ENCODE peak calls at places on chromosomes 16 and 17, in nine cellular contexts. One of them, this sample, is unnamed.

GRCh38 chr17:17535957-17536356 is 39.8 kb upstream of the RASD1 start:
- DNase-seq in left colon: peak
- DNase-seq in AML-193: no peak
- DNase-seq in M059J: no peak
- DNase-seq in stimulated activated CD4-positive, alpha-beta T cell treated with anti-CD3 and anti-CD28 coated beads, TNF-alpha, amount 100 ng/mL, for 24 hours: no peak
- DNase-seq in heart left ventricle: peak
- DNase-seq in midbrain: peak
- DNase-seq in DMS 273 treated with DMSO at 0.1 percent for 48 hours: no peak
- DNase-seq in HT1080: no peak
- DNase-seq in this sample: no peak

GRCh38 chr17:47692137-47692894 is 1.6 kb upstream of the TBKBP1 start:
- DNase-seq in left colon: no peak
- DNase-seq in stimulated activated CD4-positive, alpha-beta T cell treated with anti-CD3 and anti-CD28 coated beads, TNF-alpha, amount 100 ng/mL, for 24 hours: no peak
- DNase-seq in HT1080: no peak
- DNase-seq in midbrain: no peak
- DNase-seq in AML-193: no peak
- DNase-seq in DMS 273 treated with DMSO at 0.1 percent for 48 hours: no peak
- DNase-seq in heart left ventricle: no peak
- DNase-seq in M059J: no peak
- DNase-seq in this sample: no peak

GRCh38 chr16:88505405-88506082 is 52.5 kb downstream of the ZFPM1 start:
- DNase-seq in M059J: no peak
- DNase-seq in DMS 273 treated with DMSO at 0.1 percent for 48 hours: peak
- DNase-seq in stimulated activated CD4-positive, alpha-beta T cell treated with anti-CD3 and anti-CD28 coated beads, TNF-alpha, amount 100 ng/mL, for 24 hours: peak
- DNase-seq in midbrain: no peak
- DNase-seq in heart left ventricle: no peak
- DNase-seq in AML-193: no peak
- DNase-seq in HT1080: peak
- DNase-seq in left colon: peak
- DNase-seq in this sample: peak

GRCh38 chr16:75476817-75477216 is 12.3 kb upstream of the TMEM170A start:
- DNase-seq in stimulated activated CD4-positive, alpha-beta T cell treated with anti-CD3 and anti-CD28 coated beads, TNF-alpha, amount 100 ng/mL, for 24 hours: no peak
- DNase-seq in HT1080: peak
- DNase-seq in M059J: peak
- DNase-seq in AML-193: no peak
- DNase-seq in DMS 273 treated with DMSO at 0.1 percent for 48 hours: no peak
- DNase-seq in heart left ventricle: no peak
- DNase-seq in midbrain: no peak
- DNase-seq in left colon: no peak
- DNase-seq in this sample: no peak

GRCh38 chr17:82003411-82004381 is 19.0 kb downstream of the CENPX start:
- DNase-seq in heart left ventricle: peak
- DNase-seq in AML-193: no peak
- DNase-seq in left colon: no peak
- DNase-seq in DMS 273 treated with DMSO at 0.1 percent for 48 hours: no peak
- DNase-seq in M059J: peak
- DNase-seq in stimulated activated CD4-positive, alpha-beta T cell treated with anti-CD3 and anti-CD28 coated beads, TNF-alpha, amount 100 ng/mL, for 24 hours: peak
- DNase-seq in HT1080: peak
- DNase-seq in midbrain: no peak
- DNase-seq in this sample: no peak

GRCh38 chr17:56752263-56752662 is 81.5 kb downstream of the C17orf67 start:
- DNase-seq in stimulated activated CD4-positive, alpha-beta T cell treated with anti-CD3 and anti-CD28 coated beads, TNF-alpha, amount 100 ng/mL, for 24 hours: no peak
- DNase-seq in AML-193: no peak
- DNase-seq in left colon: no peak
- DNase-seq in midbrain: no peak
- DNase-seq in HT1080: no peak
- DNase-seq in M059J: no peak
- DNase-seq in heart left ventricle: no peak
- DNase-seq in DMS 273 treated with DMSO at 0.1 percent for 48 hours: no peak
- DNase-seq in this sample: no peak

GRCh38 chr16:54236761-54237160 is 49.8 kb downstream of the IRX3 start:
- DNase-seq in DMS 273 treated with DMSO at 0.1 percent for 48 hours: no peak
- DNase-seq in left colon: no peak
- DNase-seq in midbrain: no peak
- DNase-seq in stimulated activated CD4-positive, alpha-beta T cell treated with anti-CD3 and anti-CD28 coated beads, TNF-alpha, amount 100 ng/mL, for 24 hours: no peak
- DNase-seq in HT1080: no peak
- DNase-seq in AML-193: no peak
- DNase-seq in M059J: peak
- DNase-seq in heart left ventricle: no peak
- DNase-seq in this sample: no peak

GRCh38 chr17:27577124-27577761 is 53.7 kb upstream of the LGALS9 start:
- DNase-seq in M059J: peak
- DNase-seq in DMS 273 treated with DMSO at 0.1 percent for 48 hours: no peak
- DNase-seq in midbrain: peak
- DNase-seq in stimulated activated CD4-positive, alpha-beta T cell treated with anti-CD3 and anti-CD28 coated beads, TNF-alpha, amount 100 ng/mL, for 24 hours: no peak
- DNase-seq in AML-193: no peak
- DNase-seq in left colon: no peak
- DNase-seq in heart left ventricle: no peak
- DNase-seq in HT1080: peak
- DNase-seq in this sample: no peak

GRCh38 chr17:44794699-44795413 is 35.2 kb downstream of the GJC1 start:
- DNase-seq in DMS 273 treated with DMSO at 0.1 percent for 48 hours: no peak
- DNase-seq in midbrain: no peak
- DNase-seq in heart left ventricle: no peak
- DNase-seq in M059J: peak
- DNase-seq in left colon: no peak
- DNase-seq in stimulated activated CD4-positive, alpha-beta T cell treated with anti-CD3 and anti-CD28 coated beads, TNF-alpha, amount 100 ng/mL, for 24 hours: no peak
- DNase-seq in HT1080: peak
- DNase-seq in AML-193: peak
- DNase-seq in this sample: no peak

GRCh38 chr17:39659286-39660010 is 5.7 kb upstream of the TCAP start:
- DNase-seq in HT1080: no peak
- DNase-seq in heart left ventricle: no peak
- DNase-seq in DMS 273 treated with DMSO at 0.1 percent for 48 hours: no peak
- DNase-seq in left colon: no peak
- DNase-seq in M059J: no peak
- DNase-seq in midbrain: peak
- DNase-seq in AML-193: no peak
- DNase-seq in stimulated activated CD4-positive, alpha-beta T cell treated with anti-CD3 and anti-CD28 coated beads, TNF-alpha, amount 100 ng/mL, for 24 hours: no peak
- DNase-seq in this sample: no peak

GRCh38 chr17:42804918-42805367 is 6.3 kb downstream of the CNTD1 start:
- DNase-seq in stimulated activated CD4-positive, alpha-beta T cell treated with anti-CD3 and anti-CD28 coated beads, TNF-alpha, amount 100 ng/mL, for 24 hours: no peak
- DNase-seq in left colon: no peak
- DNase-seq in AML-193: no peak
- DNase-seq in M059J: no peak
- DNase-seq in HT1080: no peak
- DNase-seq in midbrain: no peak
- DNase-seq in DMS 273 treated with DMSO at 0.1 percent for 48 hours: no peak
- DNase-seq in heart left ventricle: no peak
- DNase-seq in this sample: no peak

GRCh38 chr17:70119961-70120360 is 44.9 kb downstream of the KCNJ16 start:
- DNase-seq in midbrain: no peak
- DNase-seq in left colon: no peak
- DNase-seq in HT1080: no peak
- DNase-seq in stimulated activated CD4-positive, alpha-beta T cell treated with anti-CD3 and anti-CD28 coated beads, TNF-alpha, amount 100 ng/mL, for 24 hours: no peak
- DNase-seq in M059J: peak
- DNase-seq in AML-193: no peak
- DNase-seq in DMS 273 treated with DMSO at 0.1 percent for 48 hours: no peak
- DNase-seq in heart left ventricle: no peak
- DNase-seq in this sample: no peak

GRCh38 chr17:44121997-44122824 is 1.2 kb downstream of the HDAC5 start:
- DNase-seq in DMS 273 treated with DMSO at 0.1 percent for 48 hours: no peak
- DNase-seq in heart left ventricle: no peak
- DNase-seq in stimulated activated CD4-positive, alpha-beta T cell treated with anti-CD3 and anti-CD28 coated beads, TNF-alpha, amount 100 ng/mL, for 24 hours: no peak
- DNase-seq in left colon: no peak
- DNase-seq in M059J: no peak
- DNase-seq in AML-193: peak
- DNase-seq in HT1080: no peak
- DNase-seq in midbrain: no peak
- DNase-seq in this sample: no peak

GRCh38 chr16:49890876-49891275 is 35.0 kb upstream of the ZNF423 start:
- DNase-seq in left colon: peak
- DNase-seq in HT1080: no peak
- DNase-seq in AML-193: peak
- DNase-seq in DMS 273 treated with DMSO at 0.1 percent for 48 hours: peak
- DNase-seq in heart left ventricle: no peak
- DNase-seq in M059J: no peak
- DNase-seq in stimulated activated CD4-positive, alpha-beta T cell treated with anti-CD3 and anti-CD28 coated beads, TNF-alpha, amount 100 ng/mL, for 24 hours: peak
- DNase-seq in midbrain: no peak
- DNase-seq in this sample: no peak

GRCh38 chr17:47700471-47701449 is 6.8 kb downstream of the TBKBP1 start:
- DNase-seq in HT1080: no peak
- DNase-seq in M059J: no peak
- DNase-seq in midbrain: no peak
- DNase-seq in AML-193: no peak
- DNase-seq in heart left ventricle: no peak
- DNase-seq in left colon: no peak
- DNase-seq in stimulated activated CD4-positive, alpha-beta T cell treated with anti-CD3 and anti-CD28 coated beads, TNF-alpha, amount 100 ng/mL, for 24 hours: no peak
- DNase-seq in DMS 273 treated with DMSO at 0.1 percent for 48 hours: no peak
- DNase-seq in this sample: no peak

GRCh38 chr17:60153606-60154355 is 4.0 kb downstream of the CA4 start:
- DNase-seq in HT1080: no peak
- DNase-seq in heart left ventricle: no peak
- DNase-seq in AML-193: no peak
- DNase-seq in M059J: no peak
- DNase-seq in midbrain: no peak
- DNase-seq in DMS 273 treated with DMSO at 0.1 percent for 48 hours: no peak
- DNase-seq in left colon: no peak
- DNase-seq in stimulated activated CD4-positive, alpha-beta T cell treated with anti-CD3 and anti-CD28 coated beads, TNF-alpha, amount 100 ng/mL, for 24 hours: no peak
- DNase-seq in this sample: no peak

GRCh38 chr17:76500074-76500744 is 1.0 kb downstream of the RHBDF2 start:
- DNase-seq in heart left ventricle: no peak
- DNase-seq in DMS 273 treated with DMSO at 0.1 percent for 48 hours: peak
- DNase-seq in midbrain: no peak
- DNase-seq in M059J: peak
- DNase-seq in AML-193: peak
- DNase-seq in HT1080: no peak
- DNase-seq in stimulated activated CD4-positive, alpha-beta T cell treated with anti-CD3 and anti-CD28 coated beads, TNF-alpha, amount 100 ng/mL, for 24 hours: no peak
- DNase-seq in left colon: no peak
- DNase-seq in this sample: no peak

GRCh38 chr17:33560165-33560564 is 267.1 kb upstream of the ASIC2 start:
- DNase-seq in M059J: peak
- DNase-seq in DMS 273 treated with DMSO at 0.1 percent for 48 hours: no peak
- DNase-seq in stimulated activated CD4-positive, alpha-beta T cell treated with anti-CD3 and anti-CD28 coated beads, TNF-alpha, amount 100 ng/mL, for 24 hours: no peak
- DNase-seq in left colon: no peak
- DNase-seq in midbrain: no peak
- DNase-seq in AML-193: no peak
- DNase-seq in heart left ventricle: no peak
- DNase-seq in HT1080: peak
- DNase-seq in this sample: no peak

GRCh38 chr17:65243838-65244237 is 106.7 kb downstream of the RGS9 start:
- DNase-seq in HT1080: peak
- DNase-seq in M059J: peak
- DNase-seq in left colon: no peak
- DNase-seq in heart left ventricle: peak
- DNase-seq in DMS 273 treated with DMSO at 0.1 percent for 48 hours: peak
- DNase-seq in AML-193: no peak
- DNase-seq in stimulated activated CD4-positive, alpha-beta T cell treated with anti-CD3 and anti-CD28 coated beads, TNF-alpha, amount 100 ng/mL, for 24 hours: peak
- DNase-seq in midbrain: peak
- DNase-seq in this sample: no peak

GRCh38 chr17:43695968-43696865 is 34.5 kb upstream of the MEOX1 start:
- DNase-seq in M059J: peak
- DNase-seq in AML-193: no peak
- DNase-seq in HT1080: no peak
- DNase-seq in midbrain: no peak
- DNase-seq in left colon: no peak
- DNase-seq in DMS 273 treated with DMSO at 0.1 percent for 48 hours: no peak
- DNase-seq in heart left ventricle: peak
- DNase-seq in stimulated activated CD4-positive, alpha-beta T cell treated with anti-CD3 and anti-CD28 coated beads, TNF-alpha, amount 100 ng/mL, for 24 hours: no peak
- DNase-seq in this sample: no peak